ENCODE peak calls at places on chromosome 7, in ten cellular contexts. Z is A172; L is memory B cell; V is NCI-H1105 treated with DMSO at 0.1 percent for 48 hours; F is kidney epithelial cell; S is C1 segment of cervical spinal cord; X is CD4-positive, alpha-beta T cell; J is fibroblast of pulmonary artery; I is pons; E is stimulated activated naive CD8-positive, alpha-beta T cell treated with anti-CD3 and anti-CD28 coated beads, Interleukin-15, amount 100 ng/mL, for 72 hours. C is an unnamed sample.

GRCh38 chr7:26863504-26864308 is 684 bp downstream of the SKAP2 start:
- DNase-seq in Z (peak), L (peak), V (peak), F (no peak), S (no peak), X (peak), J (peak), I (peak), E (no peak), C (no peak)

GRCh38 chr7:77765906-77766800 is 32.1 kb downstream of the TMEM60 start:
- DNase-seq in Z (no peak), L (no peak), V (no peak), F (no peak), S (no peak), X (no peak), J (peak), I (no peak), E (no peak), C (no peak)

GRCh38 chr7:41584746-41585145 is 118.1 kb downstream of the INHBA start:
- DNase-seq in Z (no peak), L (no peak), V (no peak), F (no peak), S (no peak), X (no peak), J (peak), I (no peak), E (no peak), C (no peak)

GRCh38 chr7:132557489-132558044 is 18.7 kb downstream of the PLXNA4 start:
- DNase-seq in Z (peak), L (no peak), V (no peak), F (no peak), S (no peak), X (no peak), J (peak), I (peak), E (no peak), C (no peak)

GRCh38 chr7:114973147-114973546 is 51.3 kb downstream of the MDFIC start:
- DNase-seq in Z (peak), L (no peak), V (no peak), F (peak), S (no peak), X (no peak), J (peak), I (no peak), E (no peak), C (no peak)

GRCh38 chr7:25389489-25390106 is 161.3 kb upstream of the NPVF start:
- DNase-seq in Z (peak), L (no peak), V (peak), F (no peak), S (no peak), X (no peak), J (peak), I (peak), E (no peak), C (peak)

GRCh38 chr7:24898691-24899090 is 81.3 kb downstream of the OSBPL3 start:
- DNase-seq in Z (peak), L (no peak), V (no peak), F (no peak), S (no peak), X (no peak), J (no peak), I (no peak), E (no peak), C (no peak)

GRCh38 chr7:6590645-6591110 is 857 bp downstream of the INTS15 start:
- DNase-seq in Z (peak), L (no peak), V (no peak), F (no peak), S (no peak), X (no peak), J (peak), I (no peak), E (no peak), C (no peak)

GRCh38 chr7:89584896-89585295 is 569.4 kb upstream of the STEAP1 start:
- DNase-seq in Z (peak), L (no peak), V (no peak), F (no peak), S (no peak), X (no peak), J (no peak), I (no peak), E (no peak), C (no peak)

GRCh38 chr7:106128846-106129245 is 16.7 kb upstream of the SYPL1 start:
- DNase-seq in Z (peak), L (no peak), V (no peak), F (no peak), S (no peak), X (no peak), J (no peak), I (no peak), E (no peak), C (no peak)

GRCh38 chr7:105691029-105691691 is 109.9 kb upstream of the EFCAB10 start:
- DNase-seq in Z (peak), L (peak), V (no peak), F (no peak), S (no peak), X (peak), J (peak), I (peak), E (peak), C (no peak)

GRCh38 chr7:143331179-143331825 is 15.4 kb downstream of the CLCN1 start:
- DNase-seq in Z (peak), L (no peak), V (no peak), F (peak), S (no peak), X (no peak), J (peak), I (no peak), E (no peak), C (no peak)

GRCh38 chr7:73356176-73356575 is 28.2 kb downstream of the FKBP6 start:
- DNase-seq in Z (no peak), L (no peak), V (no peak), F (no peak), S (no peak), X (no peak), J (no peak), I (no peak), E (no peak), C (no peak)

GRCh38 chr7:2719007-2719406 is 31.0 kb downstream of the AMZ1 start:
- DNase-seq in Z (peak), L (peak), V (no peak), F (no peak), S (no peak), X (peak), J (no peak), I (no peak), E (peak), C (no peak)

GRCh38 chr7:134779741-134780065 is 269 bp downstream of the CALD1 start:
- DNase-seq in Z (no peak), L (no peak), V (no peak), F (no peak), S (no peak), X (no peak), J (no peak), I (no peak), E (no peak), C (no peak)

GRCh38 chr7:152887779-152888178 is 128.2 kb downstream of the ACTR3B start:
- DNase-seq in Z (no peak), L (no peak), V (no peak), F (no peak), S (no peak), X (no peak), J (no peak), I (no peak), E (no peak), C (no peak)

GRCh38 chr7:66377714-66378113 is 172.6 kb downstream of the TPST1 start:
- DNase-seq in Z (no peak), L (no peak), V (no peak), F (no peak), S (no peak), X (no peak), J (no peak), I (no peak), E (no peak), C (no peak)